ENCODE peak calls at places on chromosomes 6 and 20, in eight cellular contexts. O is suprapubic skin, Z is SK-N-SH, T is stomach, Y is K562, G is A549, W is ovary, I is HepG2. X is an unnamed sample.
A peak's percentile ranks its signal among the peaks of the same experiment; 100 is the strongest.

GRCh38 chr6:129936329-129937165 is 75.4 kb upstream of the TMEM244 start:
- DNase-seq in O (no peak), Z (no peak), T (peak; percentile 45), Y (peak; percentile 17), G (peak; percentile 1), W (no peak), I (peak; percentile 49), X (no peak)

GRCh38 chr6:135905604-135906300 is 54.3 kb downstream of the PDE7B start:
- DNase-seq in O (no peak), Z (no peak), T (no peak), Y (no peak), G (no peak), W (no peak), I (no peak), X (no peak)

GRCh38 chr20:46552460-46553420 is 2.3 kb upstream of the OCSTAMP start:
- DNase-seq in O (no peak), Z (no peak), T (no peak), Y (no peak), G (no peak), W (no peak), I (no peak), X (no peak)

GRCh38 chr20:1891263-1892121 is 3.7 kb upstream of the SIRPA start:
- DNase-seq in O (no peak), Z (no peak), T (no peak), Y (no peak), G (no peak), W (no peak), I (no peak), X (no peak)

GRCh38 chr6:111925296-111925695 is 52.0 kb upstream of the FYN start:
- DNase-seq in O (no peak), Z (no peak), T (no peak), Y (no peak), G (no peak), W (no peak), I (no peak), X (no peak)

GRCh38 chr20:37929366-37930014 is 26.6 kb downstream of the VSTM2L start:
- DNase-seq in O (no peak), Z (no peak), T (no peak), Y (no peak), G (no peak), W (no peak), I (no peak), X (no peak)

GRCh38 chr6:158204616-158205015 is 36.5 kb downstream of the GTF2H5 start:
- DNase-seq in O (no peak), Z (no peak), T (no peak), Y (no peak), G (no peak), W (no peak), I (no peak), X (no peak)

GRCh38 chr6:129606664-129607063 is 103.3 kb downstream of the ARHGAP18 start:
- DNase-seq in O (no peak), Z (no peak), T (no peak), Y (no peak), G (no peak), W (no peak), I (no peak), X (no peak)

GRCh38 chr6:34247481-34248197 is 1.2 kb downstream of the SMIM29 start:
- DNase-seq in O (no peak), Z (no peak), T (no peak), Y (peak; percentile 45), G (no peak), W (no peak), I (no peak), X (no peak)

GRCh38 chr6:165245716-165246115 is 63.7 kb downstream of the C6orf118 start:
- DNase-seq in O (no peak), Z (no peak), T (no peak), Y (no peak), G (no peak), W (no peak), I (no peak), X (no peak)
- TF ChIP-seq CTCF in O (no peak), Z (no peak), T (no peak), Y (no peak), G (no peak), W (no peak), I (no peak), X (no peak)

GRCh38 chr20:59255256-59255655 is 45.2 kb upstream of the EDN3 start:
- DNase-seq in O (no peak), Z (no peak), T (no peak), Y (no peak), G (no peak), W (no peak), I (no peak), X (no peak)

GRCh38 chr20:59250293-59250692 is 50.1 kb upstream of the EDN3 start:
- DNase-seq in O (no peak), Z (no peak), T (no peak), Y (no peak), G (no peak), W (no peak), I (no peak), X (no peak)

GRCh38 chr20:59253325-59253724 is 47.1 kb upstream of the EDN3 start:
- DNase-seq in O (no peak), Z (no peak), T (no peak), Y (no peak), G (no peak), W (no peak), I (no peak), X (no peak)

GRCh38 chr20:59258103-59258705 is 42.2 kb upstream of the EDN3 start:
- DNase-seq in O (no peak), Z (no peak), T (no peak), Y (no peak), G (no peak), W (no peak), I (no peak), X (no peak)

GRCh38 chr20:59253779-59254319 is 46.6 kb upstream of the EDN3 start:
- DNase-seq in O (no peak), Z (peak; percentile 13), T (no peak), Y (no peak), G (no peak), W (no peak), I (no peak), X (no peak)
- TF ChIP-seq EP300 in O (no peak), Z (no peak), T (no peak), Y (no peak), G (no peak), W (no peak), I (no peak), X (no peak)

DNA sequence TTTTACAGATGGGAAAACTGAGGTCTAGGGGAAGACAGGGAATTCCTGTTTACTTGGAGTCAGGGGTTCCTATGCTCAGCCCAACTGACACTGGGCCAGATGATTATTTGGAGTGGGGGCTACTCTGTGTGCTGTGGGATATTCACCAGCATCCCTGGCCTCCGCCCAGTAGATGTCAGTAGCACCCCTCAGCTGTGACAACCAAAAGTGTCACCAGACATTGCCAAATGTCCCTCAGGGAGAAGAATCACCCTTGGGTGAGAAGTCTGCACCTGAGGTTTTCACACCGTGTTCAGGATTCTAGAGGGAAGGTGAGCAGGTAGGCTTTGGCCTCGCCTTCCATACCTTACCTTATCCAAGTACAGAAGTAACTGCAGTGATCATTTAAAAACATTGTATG is 27.6 kb downstream of the CDH26 start:
- DNase-seq in O (no peak), Z (no peak), T (no peak), Y (no peak), G (no peak), W (no peak), I (no peak), X (no peak)
- TF ChIP-seq CTCF in O (no peak), Z (no peak), T (no peak), Y (no peak), G (no peak), W (no peak), I (peak; percentile 42), X (no peak)

GRCh38 chr6:84050408-84050807 is 16.8 kb downstream of the MRAP2 start:
- DNase-seq in O (no peak), Z (no peak), T (no peak), Y (no peak), G (no peak), W (no peak), I (no peak), X (no peak)

GRCh38 chr6:84048588-84048987 is 15.0 kb downstream of the MRAP2 start:
- DNase-seq in O (no peak), Z (no peak), T (no peak), Y (no peak), G (no peak), W (no peak), I (no peak), X (no peak)

GRCh38 chr6:84052883-84053241 is 19.3 kb downstream of the MRAP2 start:
- DNase-seq in O (no peak), Z (no peak), T (no peak), Y (peak; percentile 21), G (no peak), W (no peak), I (no peak), X (no peak)

GRCh38 chr6:84055646-84056045 is 22.1 kb downstream of the MRAP2 start:
- DNase-seq in O (no peak), Z (no peak), T (no peak), Y (no peak), G (no peak), W (no peak), I (no peak), X (no peak)

DNA sequence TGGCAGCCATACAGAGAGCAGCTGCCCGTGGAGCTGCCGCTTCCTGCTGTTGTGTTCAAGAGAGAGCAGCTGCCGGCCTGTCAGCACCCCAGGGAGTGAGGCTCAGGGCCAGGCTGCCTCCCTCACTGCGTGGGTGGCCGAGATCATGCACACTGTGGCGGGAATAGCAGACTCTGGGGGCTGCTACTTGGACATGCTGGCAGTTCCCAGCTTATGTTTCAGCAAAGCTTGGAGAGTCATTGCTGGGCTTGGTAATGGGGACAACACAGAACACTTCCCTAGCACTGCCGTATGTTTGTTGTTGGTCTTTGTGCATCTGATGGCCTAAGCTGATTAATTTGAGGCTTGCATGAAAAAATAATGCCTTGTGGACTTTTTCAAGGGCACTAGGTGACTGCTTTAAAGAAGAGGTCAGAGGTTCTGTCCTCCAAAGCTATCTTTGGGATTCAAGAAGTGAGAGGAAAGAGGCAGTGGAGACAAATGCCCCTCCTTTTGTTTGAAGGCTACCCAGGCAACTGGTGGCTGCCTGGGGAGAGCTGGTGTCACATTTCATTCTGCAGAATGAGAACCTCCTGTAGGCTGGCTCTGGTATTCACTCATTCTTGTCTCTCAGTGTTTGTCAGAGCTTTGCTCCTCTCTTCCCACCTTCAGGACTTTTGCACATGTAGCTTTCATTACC is 18.8 kb downstream of the MRAP2 start:
- DNase-seq in O (no peak), Z (peak; percentile 52), T (no peak), Y (peak; percentile 55), G (no peak), W (peak; percentile 51), I (peak; percentile 35), X (peak; percentile 71)
- TF ChIP-seq EP300 in O (no peak), Z (no peak), T (no peak), Y (no peak), G (no peak), W (no peak), I (no peak), X (no peak)

GRCh38 chr6:44235891-44236516 is 10.9 kb upstream of the HSP90AB1 start:
- DNase-seq in O (no peak), Z (no peak), T (no peak), Y (no peak), G (no peak), W (no peak), I (peak; percentile 55), X (peak; percentile 60)
- TF ChIP-seq CTCF in O (no peak), Z (no peak), T (no peak), Y (no peak), G (no peak), W (no peak), I (peak; percentile 24), X (no peak)

X was measured in upper lobe of left lung.